ENCODE peak calls at places on chromosomes 7 and 10, in eight cellular contexts. One of them, this sample, is unnamed.

GRCh38 chr10:25575343-25575742 is 358.7 kb upstream of the MYO3A start:
- DNase-seq in GM12865: no peak
- DNase-seq in prostate gland: no peak
- DNase-seq in IMR-90: no peak
- DNase-seq in H9: no peak
- DNase-seq in cardiac fibroblast: no peak
- DNase-seq in Caco-2: no peak
- DNase-seq in tibial artery: no peak
- DNase-seq in this sample: no peak

GRCh38 chr10:87819274-87819585 is 1.2 kb upstream of the ATAD1 start:
- DNase-seq in prostate gland: no peak
- DNase-seq in GM12865: no peak
- DNase-seq in cardiac fibroblast: no peak
- DNase-seq in IMR-90: no peak
- DNase-seq in tibial artery: no peak
- DNase-seq in H9: no peak
- DNase-seq in Caco-2: no peak
- DNase-seq in this sample: no peak

GRCh38 chr10:3294919-3295318 is 122.3 kb upstream of the PITRM1 start:
- DNase-seq in GM12865: no peak
- DNase-seq in IMR-90: no peak
- DNase-seq in Caco-2: no peak
- DNase-seq in H9: no peak
- DNase-seq in tibial artery: no peak
- DNase-seq in cardiac fibroblast: no peak
- DNase-seq in prostate gland: no peak
- DNase-seq in this sample: no peak

GRCh38 chr10:21402606-21403083 is 122.8 kb downstream of the SKIDA1 start:
- DNase-seq in IMR-90: peak
- DNase-seq in GM12865: no peak
- DNase-seq in cardiac fibroblast: peak
- DNase-seq in prostate gland: no peak
- DNase-seq in tibial artery: no peak
- DNase-seq in H9: no peak
- DNase-seq in Caco-2: no peak
- DNase-seq in this sample: peak

GRCh38 chr7:113891031-113891350 is 27.8 kb downstream of the PPP1R3A start:
- DNase-seq in tibial artery: no peak
- DNase-seq in H9: no peak
- DNase-seq in GM12865: no peak
- DNase-seq in IMR-90: no peak
- DNase-seq in Caco-2: no peak
- DNase-seq in prostate gland: no peak
- DNase-seq in cardiac fibroblast: no peak
- DNase-seq in this sample: no peak

GRCh38 chr7:85130702-85131101 is 56.2 kb downstream of the SEMA3D start:
- DNase-seq in IMR-90: no peak
- DNase-seq in prostate gland: no peak
- DNase-seq in H9: no peak
- DNase-seq in Caco-2: no peak
- DNase-seq in tibial artery: no peak
- DNase-seq in cardiac fibroblast: no peak
- DNase-seq in GM12865: no peak
- DNase-seq in this sample: no peak

GRCh38 chr10:129853236-129853946 is 110.7 kb downstream of the EBF3 start:
- DNase-seq in tibial artery: no peak
- DNase-seq in H9: no peak
- DNase-seq in IMR-90: peak
- DNase-seq in Caco-2: peak
- DNase-seq in GM12865: no peak
- DNase-seq in cardiac fibroblast: peak
- DNase-seq in prostate gland: no peak
- DNase-seq in this sample: peak

GRCh38 chr7:105782391-105783063 is 93.9 kb downstream of the ATXN7L1 start:
- DNase-seq in cardiac fibroblast: peak
- DNase-seq in H9: no peak
- DNase-seq in tibial artery: no peak
- DNase-seq in GM12865: no peak
- DNase-seq in Caco-2: no peak
- DNase-seq in IMR-90: peak
- DNase-seq in prostate gland: no peak
- DNase-seq in this sample: peak

GRCh38 chr10:16999665-17000451 is 129.8 kb downstream of the CUBN start:
- DNase-seq in prostate gland: no peak
- DNase-seq in Caco-2: no peak
- DNase-seq in cardiac fibroblast: peak
- DNase-seq in tibial artery: peak
- DNase-seq in GM12865: no peak
- DNase-seq in H9: no peak
- DNase-seq in IMR-90: peak
- DNase-seq in this sample: peak

GRCh38 chr10:131874991-131875451 is 25.8 kb upstream of the PPP2R2D start:
- DNase-seq in IMR-90: peak
- DNase-seq in GM12865: peak
- DNase-seq in H9: peak
- DNase-seq in tibial artery: no peak
- DNase-seq in cardiac fibroblast: peak
- DNase-seq in Caco-2: peak
- DNase-seq in prostate gland: peak
- DNase-seq in this sample: peak

GRCh38 chr7:69123003-69123402 is 475.3 kb upstream of the AUTS2 start:
- DNase-seq in prostate gland: no peak
- DNase-seq in Caco-2: no peak
- DNase-seq in cardiac fibroblast: no peak
- DNase-seq in tibial artery: no peak
- DNase-seq in GM12865: no peak
- DNase-seq in IMR-90: no peak
- DNase-seq in H9: no peak
- DNase-seq in this sample: no peak

GRCh38 chr7:135195968-135196629 is 15.2 kb downstream of the WDR91 start:
- DNase-seq in H9: no peak
- DNase-seq in cardiac fibroblast: no peak
- DNase-seq in GM12865: no peak
- DNase-seq in prostate gland: no peak
- DNase-seq in Caco-2: no peak
- DNase-seq in IMR-90: no peak
- DNase-seq in tibial artery: peak
- DNase-seq in this sample: no peak

GRCh38 chr10:51007781-51008180 is 66.5 kb upstream of the PRKG1 start:
- DNase-seq in H9: no peak
- DNase-seq in IMR-90: peak
- DNase-seq in tibial artery: no peak
- DNase-seq in cardiac fibroblast: peak
- DNase-seq in GM12865: no peak
- DNase-seq in prostate gland: no peak
- DNase-seq in Caco-2: no peak
- DNase-seq in this sample: peak

GRCh38 chr10:36452851-36453250 is 672.5 kb upstream of the ANKRD30A start:
- DNase-seq in GM12865: no peak
- DNase-seq in IMR-90: no peak
- DNase-seq in cardiac fibroblast: no peak
- DNase-seq in H9: no peak
- DNase-seq in tibial artery: no peak
- DNase-seq in prostate gland: no peak
- DNase-seq in Caco-2: no peak
- DNase-seq in this sample: no peak

GRCh38 chr10:132811891-132812481 is 26.0 kb upstream of the NKX6-2 start:
- DNase-seq in tibial artery: peak
- DNase-seq in GM12865: no peak
- DNase-seq in prostate gland: no peak
- DNase-seq in cardiac fibroblast: no peak
- DNase-seq in IMR-90: no peak
- DNase-seq in H9: no peak
- DNase-seq in Caco-2: no peak
- DNase-seq in this sample: no peak

GRCh38 chr10:24483701-24484100 is 240.0 kb downstream of the ARHGAP21 start:
- DNase-seq in tibial artery: no peak
- DNase-seq in GM12865: peak
- DNase-seq in IMR-90: peak
- DNase-seq in prostate gland: peak
- DNase-seq in H9: peak
- DNase-seq in Caco-2: no peak
- DNase-seq in cardiac fibroblast: peak
- DNase-seq in this sample: no peak

GRCh38 chr10:110783509-110784103 is 88.1 kb upstream of the PDCD4 start:
- DNase-seq in GM12865: no peak
- DNase-seq in cardiac fibroblast: peak
- DNase-seq in tibial artery: no peak
- DNase-seq in H9: no peak
- DNase-seq in IMR-90: peak
- DNase-seq in prostate gland: no peak
- DNase-seq in Caco-2: no peak
- DNase-seq in this sample: no peak

GRCh38 chr7:116591202-116592040 is 66.6 kb downstream of the CAV1 start:
- DNase-seq in tibial artery: no peak
- DNase-seq in prostate gland: no peak
- DNase-seq in Caco-2: no peak
- DNase-seq in cardiac fibroblast: no peak
- DNase-seq in H9: no peak
- DNase-seq in GM12865: peak
- DNase-seq in IMR-90: peak
- DNase-seq in this sample: peak

GRCh38 chr7:144842377-144842851 is 6.6 kb upstream of the TPK1 start:
- DNase-seq in GM12865: peak
- DNase-seq in Caco-2: peak
- DNase-seq in cardiac fibroblast: peak
- DNase-seq in IMR-90: no peak
- DNase-seq in tibial artery: no peak
- DNase-seq in H9: no peak
- DNase-seq in prostate gland: peak
- DNase-seq in this sample: no peak

DNA sequence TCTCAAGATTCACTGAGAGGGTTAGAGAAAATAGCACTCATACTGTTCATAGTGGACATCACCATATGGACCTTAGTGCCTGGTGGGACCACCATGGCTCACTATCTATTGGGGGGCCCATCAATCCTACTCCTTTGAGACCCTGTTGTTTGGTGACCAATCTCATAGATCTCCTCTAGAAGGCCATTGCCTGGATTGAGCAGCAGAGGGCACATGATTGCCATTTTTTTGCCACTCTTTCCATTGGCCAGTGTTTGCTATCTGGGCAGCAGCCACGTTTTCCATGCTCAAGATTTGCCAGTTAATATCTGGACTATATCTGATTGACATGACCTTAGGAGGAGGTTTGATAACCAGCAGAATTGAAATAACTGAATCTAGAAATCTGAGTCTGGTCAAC is 244.5 kb downstream of the ITGB1 start:
- DNase-seq in Caco-2: peak
- DNase-seq in prostate gland: no peak
- DNase-seq in GM12865: no peak
- DNase-seq in H9: no peak
- DNase-seq in tibial artery: no peak
- DNase-seq in cardiac fibroblast: no peak
- DNase-seq in IMR-90: no peak
- DNase-seq in this sample: no peak
- TF ChIP-seq CTCF in Caco-2: no peak
- TF ChIP-seq CTCF in prostate gland: no peak
- TF ChIP-seq CTCF in GM12865: no peak
- TF ChIP-seq CTCF in H9: peak
- TF ChIP-seq CTCF in tibial artery: no peak
- TF ChIP-seq CTCF in cardiac fibroblast: no peak
- TF ChIP-seq CTCF in IMR-90: peak
- TF ChIP-seq CTCF in this sample: peak

GRCh38 chr7:41007351-41007751 is 695.5 kb downstream of the INHBA start:
- DNase-seq in prostate gland: no peak
- DNase-seq in H9: no peak
- DNase-seq in GM12865: no peak
- DNase-seq in Caco-2: no peak
- DNase-seq in cardiac fibroblast: peak
- DNase-seq in IMR-90: no peak
- DNase-seq in tibial artery: no peak
- DNase-seq in this sample: peak
- TF ChIP-seq CTCF in prostate gland: no peak
- TF ChIP-seq CTCF in H9: no peak
- TF ChIP-seq CTCF in GM12865: no peak
- TF ChIP-seq CTCF in Caco-2: no peak
- TF ChIP-seq CTCF in cardiac fibroblast: no peak
- TF ChIP-seq CTCF in IMR-90: no peak
- TF ChIP-seq CTCF in tibial artery: no peak
- TF ChIP-seq CTCF in this sample: no peak

DNA sequence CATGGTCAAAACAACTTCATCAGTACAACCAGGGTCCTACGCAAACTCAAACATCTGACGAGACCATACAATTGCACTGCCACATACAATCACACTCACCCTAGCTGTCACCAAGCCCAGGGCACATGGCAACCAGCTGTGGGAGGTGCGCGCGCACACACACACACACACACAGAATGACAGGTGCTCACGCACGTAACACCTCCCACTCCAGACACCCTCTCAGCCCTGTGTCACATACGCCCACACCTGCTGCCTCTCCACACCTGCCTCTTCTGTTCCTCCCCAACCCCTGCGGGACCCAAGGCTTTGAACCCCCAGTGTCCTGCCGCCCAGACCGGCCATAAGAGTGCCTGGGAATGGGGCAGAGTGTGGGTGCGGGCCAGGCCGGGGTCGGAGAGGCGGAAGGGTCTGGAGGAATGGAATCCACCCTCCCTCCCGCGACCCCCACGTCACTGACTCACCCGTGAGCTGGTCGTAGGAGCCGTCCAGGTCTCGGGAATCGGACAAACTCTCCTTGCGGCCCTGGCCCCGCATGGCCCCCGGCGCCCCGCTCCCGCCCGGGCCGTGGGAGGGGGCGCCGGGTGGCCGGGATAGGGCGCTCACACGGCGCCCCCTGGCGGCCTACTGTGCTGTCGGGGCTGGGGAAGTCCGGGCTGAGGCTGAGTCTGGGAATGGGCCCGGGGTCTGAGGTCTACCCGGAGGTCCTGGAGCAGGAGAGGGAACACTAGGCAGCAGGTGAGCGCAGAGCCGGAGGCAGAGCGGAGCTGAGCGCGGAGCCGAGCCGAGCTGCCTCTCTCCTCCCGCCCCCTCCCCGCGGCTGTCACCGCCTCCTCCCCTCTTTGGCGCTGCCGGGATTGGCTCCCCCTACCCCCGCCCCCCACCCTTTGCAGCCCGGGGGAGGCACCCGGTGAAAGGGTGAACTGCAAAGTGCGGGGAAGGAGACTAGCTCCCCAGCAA is at the start of gene KCNIP2:
- DNase-seq in prostate gland: no peak
- DNase-seq in H9: peak
- DNase-seq in GM12865: peak
- DNase-seq in IMR-90: no peak
- DNase-seq in cardiac fibroblast: peak
- DNase-seq in tibial artery: no peak
- DNase-seq in Caco-2: peak
- DNase-seq in this sample: no peak
- TF ChIP-seq CTCF in prostate gland: peak
- TF ChIP-seq CTCF in H9: peak
- TF ChIP-seq CTCF in GM12865: peak
- TF ChIP-seq CTCF in IMR-90: peak
- TF ChIP-seq CTCF in cardiac fibroblast: peak
- TF ChIP-seq CTCF in tibial artery: no peak
- TF ChIP-seq CTCF in Caco-2: no peak
- TF ChIP-seq CTCF in this sample: peak

GRCh38 chr7:1758417-1758858 is 88.4 kb downstream of the ELFN1 start:
- DNase-seq in tibial artery: peak
- DNase-seq in prostate gland: peak
- DNase-seq in GM12865: peak
- DNase-seq in cardiac fibroblast: peak
- DNase-seq in Caco-2: peak
- DNase-seq in H9: peak
- DNase-seq in IMR-90: peak
- DNase-seq in this sample: peak
- TF ChIP-seq CTCF in tibial artery: peak
- TF ChIP-seq CTCF in prostate gland: peak
- TF ChIP-seq CTCF in GM12865: peak
- TF ChIP-seq CTCF in cardiac fibroblast: peak
- TF ChIP-seq CTCF in Caco-2: peak
- TF ChIP-seq CTCF in H9: peak
- TF ChIP-seq CTCF in IMR-90: peak
- TF ChIP-seq CTCF in this sample: peak